ENCODE peak calls at places on chromosome 15, in seven cellular contexts. X is stimulated activated CD4-positive, alpha-beta T cell treated with anti-CD3 and anti-CD28 coated beads, Interleukin-1b, Interleukin-23, amount 100 ng/mL, for 24 hours; K is posterior cingulate gyrus; B is activated T-helper 1 cell treated with anti-CD3 and anti-CD28 coated beads, Interleukin-12 subunit alpha, Interleukin-12 subunit beta, Interleukin-2, Interleukin-4 antibody, amounts not matched to agents 30 ng/mL and 10 ng/mL and 1 ng/mL, durations not matched to agents 14 hours and 24 hours and 36 hours; D is colonic mucosa; R is AG08395; N is NCI-H226. J is an unnamed sample.
A peak's percentile ranks its signal among the peaks of the same experiment; 100 is the strongest.

GRCh38 chr15:42891569-42891968 is 29.0 kb downstream of the TTBK2 start:
- DNase-seq in X (no peak), K (no peak), B (no peak), D (no peak), R (no peak), N (no peak), J (no peak)

GRCh38 chr15:28786521-28786920 is 61.9 kb downstream of the GOLGA6L7 start:
- DNase-seq in X (no peak), K (no peak), B (no peak), D (no peak), R (peak; percentile 11), N (peak; percentile 2), J (peak; percentile 20)

GRCh38 chr15:71532994-71533393 is 277.4 kb upstream of the NR2E3 start:
- DNase-seq in X (no peak), K (no peak), B (no peak), D (no peak), R (peak; percentile 50), N (peak; percentile 70), J (peak; percentile 39)

GRCh38 chr15:70854669-70854976 is 666 bp upstream of the LARP6 start:
- DNase-seq in X (no peak), K (no peak), B (no peak), D (no peak), R (peak; percentile 28), N (peak; percentile 70), J (peak; percentile 27)

GRCh38 chr15:43286074-43286473 is 19.3 kb upstream of the TGM5 start:
- DNase-seq in X (no peak), K (no peak), B (no peak), D (no peak), R (no peak), N (no peak), J (no peak)

GRCh38 chr15:41085029-41085428 is 31.1 kb downstream of the INO80 start:
- DNase-seq in X (no peak), K (no peak), B (no peak), D (no peak), R (no peak), N (no peak), J (no peak)

GRCh38 chr15:40338041-40338657 is 2.6 kb downstream of the CCDC9B start:
- DNase-seq in X (peak; percentile 69), K (peak; percentile 59), B (peak; percentile 70), D (peak; percentile 72), R (peak; percentile 70), N (no peak), J (peak; percentile 61)

GRCh38 chr15:48682949-48683651 is 37.6 kb upstream of the FBN1 start:
- DNase-seq in X (no peak), K (no peak), B (no peak), D (peak; percentile 29), R (peak; percentile 69), N (peak; percentile 85), J (peak; percentile 72)

GRCh38 chr15:75143738-75144334 is 57.8 kb upstream of the C15orf39 start:
- DNase-seq in X (no peak), K (no peak), B (no peak), D (no peak), R (no peak), N (peak; percentile 19), J (no peak)

GRCh38 chr15:91982401-91982800 is 128.9 kb downstream of the SLCO3A1 start:
- DNase-seq in X (no peak), K (no peak), B (no peak), D (no peak), R (no peak), N (no peak), J (peak; percentile 34)

GRCh38 chr15:81747477-81747876 is 298.3 kb downstream of the MEX3B start:
- DNase-seq in X (no peak), K (no peak), B (no peak), D (no peak), R (no peak), N (no peak), J (no peak)

GRCh38 chr15:68177747-68178146 is 27.4 kb downstream of the CALML4 start:
- DNase-seq in X (no peak), K (no peak), B (no peak), D (no peak), R (peak; percentile 35), N (no peak), J (peak; percentile 70)

GRCh38 chr15:69782809-69783208 is 314.9 kb downstream of the TLE3 start:
- DNase-seq in X (no peak), K (no peak), B (no peak), D (no peak), R (no peak), N (no peak), J (no peak)

GRCh38 chr15:59918994-59919951 is 84.8 kb upstream of the FOXB1 start:
- DNase-seq in X (peak; percentile 10), K (no peak), B (peak; percentile 63), D (no peak), R (peak; percentile 14), N (peak; percentile 97), J (peak; percentile 26)

J was measured in AG20443.